ENCODE peak calls at places on chromosomes 2 and 18, in seven cellular contexts. C, F, H, V, B, U and R are unnamed samples. For H3K4me1, the result is how much of the 10 kb centered on the place peaks cover.

GRCh38 chr2:168976034-168976654 is 55.0 kb downstream of the ABCB11 start:
- DNase-seq in C (no peak), V (no peak), B (no peak), H (no peak), F (no peak), U (no peak), R (no peak)

GRCh38 chr2:160042054-160042453 is 20.4 kb downstream of the PLA2R1 start:
- DNase-seq in H (no peak), C (no peak), V (peak), U (no peak), B (no peak), F (no peak), R (no peak)

GRCh38 chr2:172859821-172860707 is 124.4 kb downstream of the RAPGEF4 start:
- DNase-seq in H (no peak), U (no peak), C (no peak), V (no peak), B (peak), F (no peak), R (no peak)

GRCh38 chr2:180247658-180248057 is 240.6 kb upstream of the CWC22 start:
- DNase-seq in U (no peak), B (no peak), F (no peak), H (no peak), V (no peak), C (no peak), R (no peak)

GRCh38 chr2:111160758-111161157 is 40.0 kb downstream of the BCL2L11 start:
- DNase-seq in U (no peak), F (peak), V (no peak), C (no peak), B (no peak), H (no peak), R (peak)

GRCh38 chr2:20365249-20365817 is 14.7 kb upstream of the PUM2 start:
- DNase-seq in F (peak), B (peak), H (no peak), U (no peak), V (peak), C (no peak), R (peak)

GRCh38 chr2:149219853-149220252 is 110.5 kb upstream of the LYPD6 start:
- DNase-seq in C (no peak), F (no peak), B (no peak), H (no peak), U (no peak), V (no peak), R (peak)

GRCh38 chr2:225779829-225780228 is 380.3 kb downstream of the NYAP2 start:
- DNase-seq in B (no peak), H (no peak), F (no peak), U (no peak), V (no peak), C (no peak), R (no peak)

GRCh38 chr2:149330127-149331022 is at the start of gene LYPD6:
- DNase-seq in F (peak), H (peak), C (peak), V (peak), U (peak), B (peak), R (peak)

GRCh38 chr2:30072250-30072842 is 74.5 kb upstream of the YPEL5 start:
- DNase-seq in F (peak), U (no peak), V (peak), B (peak), H (peak), C (peak), R (peak)

GRCh38 chr18:27750014-27750413 is 426.9 kb downstream of the CDH2 start:
- DNase-seq in C (no peak), F (peak), H (no peak), B (peak), U (no peak), V (peak), R (peak)

GRCh38 chr2:100610381-100610831 is 47.6 kb downstream of the PDCL3 start:
- DNase-seq in H (peak), V (peak), F (peak), C (peak), U (peak), B (peak), R (no peak)

GRCh38 chr2:240141736-240142135 is 1.3 kb upstream of the OTOS start:
- DNase-seq in U (peak), H (no peak), F (no peak), V (no peak), B (no peak), C (peak), R (no peak)

GRCh38 chr18:60667016-60667415 is 294.4 kb upstream of the MC4R start:
- DNase-seq in B (no peak), F (no peak), U (no peak), C (no peak), V (no peak), H (no peak), R (peak)

GRCh38 chr18:9081940-9082339 is 20.6 kb upstream of the NDUFV2 start:
- DNase-seq in U (no peak), V (peak), H (no peak), C (no peak), F (no peak), B (no peak), R (no peak)

GRCh38 chr2:60336442-60337141 is 216.9 kb downstream of the BCL11A start:
- DNase-seq in U (no peak), H (no peak), C (no peak), F (no peak), V (no peak), B (no peak), R (no peak)

GRCh38 chr2:20935168-20935567 is 108.7 kb downstream of the APOB start:
- DNase-seq in V (no peak), H (no peak), C (no peak), B (no peak), F (no peak), U (no peak), R (no peak)

GRCh38 chr2:120740375-120740764 is 4.7 kb downstream of the GLI2 start:
- DNase-seq in F (no peak), V (no peak), B (peak), U (no peak), H (no peak), C (no peak), R (no peak)

GRCh38 chr2:41908349-41908748 is 139.5 kb upstream of the PKDCC start:
- DNase-seq in U (no peak), V (no peak), B (no peak), F (no peak), H (no peak), C (no peak), R (no peak)

GRCh38 chr2:127508025-127508620 is 18.2 kb downstream of the IWS1 start:
- DNase-seq in C (no peak), H (no peak), V (no peak), F (peak), B (no peak), U (no peak), R (no peak)

GRCh38 chr2:29024882-29025430 is 43.9 kb downstream of the TOGARAM2 start:
- DNase-seq in B (no peak), H (no peak), F (no peak), C (no peak), U (no peak), V (no peak), R (peak)

GRCh38 chr2:217099561-217099960 is 239.7 kb upstream of the TNP1 start:
- DNase-seq in F (no peak), B (peak), U (no peak), H (peak), V (no peak), C (peak), R (no peak)

GRCh38 chr18:79496978-79497637 is 101.4 kb downstream of the NFATC1 start:
- DNase-seq in B (peak), H (no peak), U (peak), F (peak), V (no peak), C (peak), R (no peak)

GRCh38 chr2:20231632-20232031 is 6.7 kb upstream of the SDC1 start:
- DNase-seq in B (no peak), H (no peak), V (no peak), C (peak), U (no peak), F (peak), R (peak)

GRCh38 chr2:146561996-146562395 is 1282.8 kb upstream of the ACVR2A start:
- DNase-seq in F (no peak), H (no peak), V (no peak), C (no peak), B (no peak), U (no peak), R (no peak)

GRCh38 chr2:97678217-97678762 is 8.8 kb downstream of the C2orf92 start:
- DNase-seq in F (no peak), H (no peak), C (no peak), V (no peak), U (no peak), B (no peak), R (no peak)

GRCh38 chr2:216163518-216163917 is 54.4 kb downstream of the XRCC5 start:
- DNase-seq in B (no peak), F (peak), C (no peak), H (no peak), V (no peak), U (no peak), R (no peak)

GRCh38 chr2:974454-974853 is 23.8 kb downstream of the SNTG2 start:
- DNase-seq in H (no peak), F (no peak), V (no peak), U (no peak), C (no peak), B (peak), R (no peak)

GRCh38 chr18:71116535-71116934 is 827.7 kb downstream of the SOCS6 start:
- DNase-seq in C (no peak), B (peak), V (no peak), H (no peak), F (no peak), U (no peak), R (no peak)

GRCh38 chr2:180980185-180980942 is at the start of gene UBE2E3:
- DNase-seq in U (peak), H (peak), V (peak), B (peak), C (peak), F (peak), R (peak)

GRCh38 chr2:9775999-9776685 is 67.1 kb upstream of the TAF1B start:
- DNase-seq in F (no peak), B (peak), C (peak), V (no peak), U (peak), H (no peak), R (no peak)

GRCh38 chr2:9777081-9777480 is 66.2 kb upstream of the TAF1B start:
- DNase-seq in U (peak), C (peak), B (no peak), H (no peak), V (no peak), F (no peak), R (no peak)

GRCh38 chr2:9773905-9774239 is 69.4 kb upstream of the TAF1B start:
- DNase-seq in C (peak), U (no peak), V (no peak), H (no peak), B (peak), F (no peak), R (no peak)

GRCh38 chr2:9774266-9774665 is 69.0 kb upstream of the TAF1B start:
- DNase-seq in V (no peak), F (no peak), H (peak), B (peak), C (peak), U (peak), R (no peak)

DNA sequence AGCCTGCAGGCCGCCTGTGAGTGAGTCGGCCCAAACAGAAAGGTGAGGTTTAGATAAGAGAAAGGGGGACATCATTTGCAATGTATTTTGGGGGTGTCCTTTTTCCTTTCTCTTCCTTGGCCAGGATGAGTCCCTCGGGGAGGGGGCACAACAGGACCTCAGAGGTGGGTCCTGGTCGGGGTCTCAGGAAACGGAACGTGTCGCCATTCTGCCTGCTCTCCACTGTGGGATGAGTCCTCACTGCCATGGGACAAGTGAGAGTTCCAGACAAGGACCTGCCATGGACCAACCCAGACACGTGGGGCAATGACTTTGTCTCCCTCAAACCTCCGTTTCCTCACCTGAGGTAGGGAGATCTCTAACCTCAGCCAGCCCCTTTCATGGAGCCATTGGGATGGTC is 67.9 kb upstream of the TAF1B start:
- DNase-seq in B (peak), F (no peak), V (no peak), H (no peak), C (peak), U (peak), R (no peak)
- H3K27ac ChIP-seq in B (no peak), F (no peak), V (no peak), H (no peak), C (no peak), U (no peak), R (no peak)

GRCh38 chr2:45802739-45803138 is 151.3 kb downstream of the PRKCE start:
- DNase-seq in C (no peak), V (no peak), B (no peak), H (no peak), U (no peak), F (no peak), R (no peak)

GRCh38 chr2:45806563-45807358 is 155.3 kb downstream of the PRKCE start:
- DNase-seq in B (no peak), U (no peak), C (no peak), H (no peak), F (no peak), V (no peak), R (no peak)

GRCh38 chr2:45809205-45809604 is 157.7 kb downstream of the PRKCE start:
- DNase-seq in F (no peak), B (no peak), H (no peak), U (no peak), C (no peak), V (no peak), R (no peak)

GRCh38 chr2:45808294-45808693 is 156.8 kb downstream of the PRKCE start:
- DNase-seq in U (no peak), B (no peak), F (no peak), V (no peak), H (no peak), C (no peak), R (no peak)

DNA sequence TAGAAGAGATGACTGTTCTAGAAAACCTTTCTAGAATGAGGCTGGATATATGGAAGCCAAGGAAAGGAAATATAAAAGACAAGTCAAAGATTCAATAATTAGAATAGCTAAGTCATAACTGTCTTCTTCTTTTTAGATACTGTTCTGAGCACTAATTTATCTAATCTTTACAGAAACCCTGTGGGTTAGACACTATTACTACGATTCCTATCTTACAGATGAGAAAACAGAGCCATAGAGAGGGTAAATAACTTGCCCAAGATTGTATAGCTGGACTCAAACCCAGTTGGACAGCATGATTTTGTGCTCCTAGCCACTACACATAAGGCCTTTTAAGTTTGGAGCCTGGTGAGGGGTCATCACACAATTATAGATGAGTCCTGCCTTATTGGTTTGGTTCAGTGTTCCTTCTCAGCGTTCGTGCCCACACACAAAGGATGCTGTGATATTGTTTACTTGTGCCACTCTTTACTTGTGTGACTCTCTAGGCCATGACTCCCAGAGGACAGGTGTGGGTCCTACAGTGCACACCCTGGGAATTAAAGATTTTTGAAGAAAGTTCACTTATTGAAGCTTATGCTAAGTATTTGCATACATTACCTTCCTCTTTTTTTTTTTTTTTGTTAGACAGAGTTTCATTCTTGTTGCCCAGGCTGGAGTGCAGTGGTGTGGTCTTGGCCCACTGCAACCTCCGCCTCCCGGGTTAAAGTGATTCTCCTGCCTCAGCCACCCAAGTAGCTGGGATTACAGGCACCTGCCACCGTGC is 153.7 kb downstream of the PRKCE start:
- DNase-seq in H (no peak), V (no peak), F (no peak), U (no peak), C (peak), B (no peak), R (no peak)
- H3K4me1 ChIP-seq in H (under half), V (under half), F (under half), U (under half), C (under half), B (under half), R (under half)

GRCh38 chr2:69389271-69389670 is 2.2 kb upstream of the GFPT1 start:
- DNase-seq in U (no peak), C (no peak), B (no peak), V (no peak), F (no peak), H (no peak), R (no peak)
- TF ChIP-seq CTCF in U (no peak), C (no peak), B (no peak), V (no peak), F (no peak), H (no peak), R (no peak)

GRCh38 chr18:31548825-31549224 is 42.9 kb upstream of the TTR start:
- DNase-seq in C (no peak), V (no peak), H (no peak), F (no peak), U (no peak), B (no peak), R (no peak)
- H3K27ac ChIP-seq in C (no peak), V (no peak), H (no peak), F (no peak), U (no peak), B (no peak), R (no peak)